ENCODE peak calls at places on chromosomes 12 and 14, in six cellular contexts. M, C, V, Y, D and S are unnamed samples.

GRCh38 chr12:52591521-52591920 is 9.7 kb downstream of the KRT72 start:
- DNase-seq in M (no peak), C (no peak), V (no peak), Y (no peak), D (no peak), S (no peak)

GRCh38 chr14:55136868-55137785 is 8.1 kb downstream of the LGALS3 start:
- DNase-seq in M (no peak), C (peak; percentile 22), V (no peak), Y (peak; percentile 85), D (no peak), S (no peak)

GRCh38 chr14:26323781-26324363 is 274.0 kb downstream of the NOVA1 start:
- DNase-seq in M (no peak), C (no peak), V (peak; percentile 56), Y (no peak), D (no peak), S (no peak)

GRCh38 chr12:96070670-96071279 is 35.4 kb upstream of the LTA4H start:
- DNase-seq in M (no peak), C (peak; percentile 21), V (peak; percentile 72), Y (peak; percentile 66), D (peak; percentile 69), S (no peak)

GRCh38 chr14:73757381-73757780 is 43.2 kb upstream of the PNMA1 start:
- DNase-seq in M (no peak), C (no peak), V (no peak), Y (no peak), D (no peak), S (no peak)

GRCh38 chr12:532908-533565 is 73.3 kb downstream of the B4GALNT3 start:
- DNase-seq in M (no peak), C (no peak), V (no peak), Y (no peak), D (no peak), S (peak; percentile 98)

GRCh38 chr14:63717704-63718103 is 10.2 kb downstream of the SGPP1 start:
- DNase-seq in M (peak; percentile 12), C (no peak), V (peak; percentile 12), Y (peak; percentile 26), D (peak; percentile 49), S (no peak)

GRCh38 chr14:89430271-89430620 is 13.2 kb upstream of the FOXN3 start:
- DNase-seq in M (no peak), C (no peak), V (no peak), Y (peak; percentile 34), D (no peak), S (no peak)

GRCh38 chr14:68879321-68879781 is 86.5 kb upstream of the ZFP36L1 start:
- DNase-seq in M (no peak), C (no peak), V (no peak), Y (no peak), D (no peak), S (no peak)

GRCh38 chr14:46048127-46048526 is 603.5 kb downstream of the RPL10L start:
- DNase-seq in M (no peak), C (no peak), V (peak; percentile 80), Y (peak; percentile 53), D (peak; percentile 88), S (peak; percentile 66)

GRCh38 chr12:117063162-117063911 is 35.9 kb downstream of the TESC start:
- DNase-seq in M (no peak), C (no peak), V (no peak), Y (no peak), D (peak; percentile 27), S (no peak)

GRCh38 chr12:4331221-4331620 is 10.2 kb downstream of the TIGAR start:
- DNase-seq in M (no peak), C (no peak), V (no peak), Y (no peak), D (no peak), S (no peak)

GRCh38 chr12:7879246-7879645 is 6.5 kb upstream of the SLC2A14 start:
- DNase-seq in M (no peak), C (no peak), V (no peak), Y (no peak), D (no peak), S (no peak)

GRCh38 chr12:100741084-100741711 is 53.4 kb upstream of the ANO4 start:
- DNase-seq in M (peak; percentile 33), C (peak; percentile 33), V (peak; percentile 36), Y (peak; percentile 44), D (peak; percentile 43), S (no peak)

GRCh38 chr12:117328556-117329100 is 32.8 kb downstream of the NOS1 start:
- DNase-seq in M (no peak), C (no peak), V (no peak), Y (no peak), D (no peak), S (no peak)

GRCh38 chr14:24514209-24514608 is 6.1 kb upstream of the CMA1 start:
- DNase-seq in M (no peak), C (no peak), V (no peak), Y (no peak), D (no peak), S (no peak)

GRCh38 chr12:64137117-64137516 is 85.0 kb downstream of the KICS2 start:
- DNase-seq in M (no peak), C (no peak), V (no peak), Y (no peak), D (no peak), S (no peak)

GRCh38 chr14:65222434-65222833 is 120.1 kb upstream of the MAX start:
- DNase-seq in M (peak; percentile 44), C (peak; percentile 61), V (peak; percentile 67), Y (peak; percentile 80), D (peak; percentile 84), S (no peak)

GRCh38 chr14:83887871-83888270 is 1642.1 kb upstream of the FLRT2 start:
- DNase-seq in M (no peak), C (no peak), V (no peak), Y (no peak), D (no peak), S (no peak)

GRCh38 chr12:13101854-13102375 is 1.6 kb downstream of the GSG1 start:
- DNase-seq in M (peak; percentile 64), C (no peak), V (no peak), Y (peak; percentile 45), D (no peak), S (no peak)

GRCh38 chr14:64507376-64508156 is 3.0 kb downstream of the ZBTB1 start:
- DNase-seq in M (no peak), C (peak; percentile 12), V (no peak), Y (no peak), D (no peak), S (no peak)

GRCh38 chr14:24135834-24136683 is at the start of gene PSME1:
- DNase-seq in M (peak; percentile 76), C (peak; percentile 95), V (peak; percentile 96), Y (peak; percentile 92), D (peak; percentile 96), S (no peak)

GRCh38 chr12:57772429-57773322 is at the start of gene EEF1AKMT3:
- DNase-seq in M (peak; percentile 33), C (peak; percentile 72), V (peak; percentile 71), Y (peak; percentile 64), D (peak; percentile 73), S (no peak)

GRCh38 chr12:117093431-117093830 is 5.8 kb downstream of the TESC start:
- DNase-seq in M (no peak), C (no peak), V (no peak), Y (no peak), D (no peak), S (no peak)

GRCh38 chr12:52121848-52122838 is 42.6 kb downstream of the SMIM41 start:
- DNase-seq in M (peak; percentile 51), C (peak; percentile 73), V (peak; percentile 85), Y (peak; percentile 33), D (peak; percentile 90), S (no peak)

GRCh38 chr12:5945071-5946008 is at the start of gene ANO2:
- DNase-seq in M (peak; percentile 12), C (no peak), V (peak; percentile 90), Y (no peak), D (peak; percentile 82), S (no peak)
- TF ChIP-seq EZH2 in M (no peak), C (no peak), V (no peak), Y (no peak), D (no peak), S (peak; percentile 52)

DNA sequence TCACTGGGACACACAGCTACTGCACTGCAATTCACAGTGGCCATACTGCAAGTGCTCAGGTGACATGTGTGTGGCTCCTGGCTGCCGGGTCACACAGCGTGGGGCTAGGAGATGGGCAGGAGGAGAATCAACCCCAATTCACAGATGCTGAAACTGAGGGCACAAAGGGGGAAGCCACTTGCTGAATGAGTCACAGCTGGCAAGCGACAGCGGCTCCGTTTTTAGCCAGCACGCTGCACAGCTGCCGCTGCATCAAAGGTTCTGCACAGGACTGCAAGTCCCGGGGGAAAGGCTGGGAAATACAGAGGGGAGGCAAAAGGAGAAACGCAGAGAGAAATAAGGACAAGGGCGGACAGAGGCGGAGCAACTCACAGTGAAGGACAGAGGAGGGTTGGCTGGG is 57.9 kb downstream of the KDM2B start:
- DNase-seq in M (no peak), C (no peak), V (no peak), Y (no peak), D (no peak), S (no peak)
- H3K4me3 ChIP-seq in M (no peak overlapping the region), C (no peak overlapping the region), V (no peak overlapping the region), Y (no peak overlapping the region), D (no peak overlapping the region), S (no peak overlapping the region)

GRCh38 chr14:36522972-36523685 is 3.1 kb upstream of the NKX2-1 start:
- DNase-seq in M (no peak), C (no peak), V (peak; percentile 73), Y (no peak), D (peak; percentile 40), S (no peak)
- TF ChIP-seq EZH2 in M (no peak), C (no peak), V (peak; percentile 90), Y (peak; percentile 32), D (peak; percentile 87), S (peak; percentile 30)

DNA sequence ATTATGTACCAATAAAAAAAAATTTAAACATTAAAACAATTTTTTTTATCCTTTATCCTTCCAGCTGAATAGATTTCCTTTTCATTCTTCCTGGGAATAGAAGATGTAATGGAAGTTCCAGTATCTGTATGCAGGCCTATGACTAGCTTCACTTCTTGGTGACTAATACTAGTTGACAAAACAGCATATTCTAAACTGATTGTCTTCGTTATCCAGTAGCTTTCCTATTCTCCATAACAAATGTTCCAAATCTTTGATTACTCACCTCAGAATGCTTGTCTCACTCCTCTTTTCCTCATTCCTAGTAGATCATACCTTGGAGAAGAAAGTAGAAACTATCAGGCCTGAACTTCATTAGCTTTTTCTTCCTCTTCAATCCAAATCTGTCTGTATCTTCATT is 70.7 kb downstream of the PLEKHA5 start:
- DNase-seq in M (no peak), C (no peak), V (no peak), Y (no peak), D (no peak), S (no peak)
- H3K4me3 ChIP-seq in M (no peak overlapping the region), C (no peak overlapping the region), V (no peak overlapping the region), Y (no peak overlapping the region), D (no peak overlapping the region), S (no peak overlapping the region)

DNA sequence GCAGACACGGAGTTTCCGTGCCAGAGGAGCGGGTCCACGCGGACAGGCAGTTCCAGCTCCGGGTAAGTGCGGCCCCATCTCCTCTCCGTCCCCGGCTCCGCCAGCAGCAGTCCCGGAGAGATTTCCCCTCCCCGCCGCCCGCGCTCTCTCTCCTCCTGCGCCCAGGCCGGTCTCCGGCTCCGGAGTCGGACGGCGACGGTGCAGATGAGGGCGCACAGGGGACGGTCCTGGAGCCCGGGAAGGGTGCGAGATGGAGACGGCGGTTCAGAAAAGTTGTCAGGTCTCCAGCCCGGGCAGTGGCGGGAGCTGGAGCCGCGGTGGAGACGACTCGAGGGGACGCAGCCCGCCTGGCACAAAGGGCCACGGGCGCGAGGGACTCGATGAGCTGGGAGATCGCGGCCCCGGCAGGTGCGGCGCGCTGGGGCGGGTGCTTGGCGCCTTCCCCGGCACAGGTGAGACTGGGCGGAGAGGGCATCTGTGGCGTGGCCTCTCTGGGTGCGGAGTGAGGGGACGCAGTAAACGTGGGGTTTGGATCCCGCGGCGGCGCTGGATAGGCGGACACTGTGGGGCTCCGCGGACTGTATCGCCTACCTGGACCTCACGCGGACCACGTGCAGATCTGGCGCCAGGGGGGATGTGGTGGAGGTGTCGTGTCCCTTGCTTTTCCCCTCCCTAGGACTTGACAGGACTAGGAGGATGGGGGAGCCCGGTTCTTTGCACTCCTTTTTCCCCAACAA is 1540.3 kb upstream of the TMEM132C start:
- DNase-seq in M (no peak), C (no peak), V (peak; percentile 63), Y (no peak), D (peak; percentile 40), S (no peak)
- TF ChIP-seq EZH2 in M (no peak), C (no peak), V (peak; percentile 91), Y (no peak), D (no peak), S (no peak)